ENCODE peak calls at places on chromosomes 11 and 22, in ten cellular contexts. W, V, Y, B, F, C, L, Q, E and Z are unnamed samples.

GRCh38 chr22:21444701-21445436 is 22.3 kb upstream of the TMEM191C start:
- DNase-seq in W (peak), V (peak), Y (peak), B (no peak), F (no peak), C (no peak), L (no peak), Q (no peak), E (peak), Z (no peak)

GRCh38 chr11:3180869-3181268 is 15.8 kb upstream of the OSBPL5 start:
- DNase-seq in W (peak), V (no peak), Y (peak), B (no peak), F (no peak), C (no peak), L (no peak), Q (no peak), E (peak), Z (no peak)

GRCh38 chr11:59283825-59284772 is 71.4 kb upstream of the MPEG1 start:
- DNase-seq in W (no peak), V (peak), Y (no peak), B (peak), F (peak), C (peak), L (peak), Q (peak), E (no peak), Z (peak)

GRCh38 chr11:64045700-64046099 is 10.0 kb downstream of the FLRT1 start:
- DNase-seq in W (no peak), V (no peak), Y (no peak), B (no peak), F (no peak), C (no peak), L (no peak), Q (no peak), E (no peak), Z (no peak)

GRCh38 chr11:73234403-73235181 is 16.5 kb downstream of the P2RY2 start:
- DNase-seq in W (peak), V (no peak), Y (peak), B (peak), F (no peak), C (no peak), L (no peak), Q (no peak), E (peak), Z (no peak)

GRCh38 chr22:22085702-22086500 is 103.3 kb upstream of the TOP3B start:
- DNase-seq in W (no peak), V (no peak), Y (no peak), B (no peak), F (no peak), C (no peak), L (no peak), Q (peak), E (no peak), Z (peak)

GRCh38 chr11:10331548-10332289 is 26.8 kb downstream of the ADM start:
- DNase-seq in W (no peak), V (no peak), Y (no peak), B (no peak), F (no peak), C (no peak), L (no peak), Q (no peak), E (no peak), Z (peak)

GRCh38 chr11:109062445-109062844 is 359.5 kb upstream of the C11orf87 start:
- DNase-seq in W (no peak), V (no peak), Y (no peak), B (no peak), F (no peak), C (no peak), L (no peak), Q (no peak), E (no peak), Z (no peak)

GRCh38 chr11:11211186-11211585 is 141.9 kb downstream of the CSNK2A3 start:
- DNase-seq in W (no peak), V (no peak), Y (no peak), B (no peak), F (no peak), C (peak), L (no peak), Q (no peak), E (no peak), Z (peak)

GRCh38 chr22:24089951-24090350 is 78.8 kb downstream of the CABIN1 start:
- DNase-seq in W (peak), V (no peak), Y (peak), B (no peak), F (no peak), C (no peak), L (no peak), Q (no peak), E (peak), Z (no peak)

GRCh38 chr22:43000441-43001175 is 14.3 kb downstream of the PACSIN2 start:
- DNase-seq in W (peak), V (no peak), Y (no peak), B (no peak), F (no peak), C (no peak), L (no peak), Q (no peak), E (no peak), Z (no peak)

GRCh38 chr11:124950606-124951330 is 3.2 kb upstream of the CCDC15 start:
- DNase-seq in W (no peak), V (no peak), Y (no peak), B (no peak), F (no peak), C (no peak), L (no peak), Q (no peak), E (no peak), Z (no peak)

GRCh38 chr22:30195245-30196140 is 51.1 kb downstream of the LIF start:
- DNase-seq in W (no peak), V (no peak), Y (no peak), B (no peak), F (no peak), C (peak), L (peak), Q (no peak), E (no peak), Z (no peak)

GRCh38 chr11:83908457-83908856 is 622.3 kb upstream of the CCDC90B start:
- DNase-seq in W (no peak), V (no peak), Y (no peak), B (no peak), F (no peak), C (no peak), L (no peak), Q (no peak), E (no peak), Z (no peak)

GRCh38 chr22:29907753-29908515 is 25.0 kb downstream of the MTMR3 start:
- DNase-seq in W (peak), V (peak), Y (no peak), B (peak), F (peak), C (peak), L (peak), Q (peak), E (peak), Z (no peak)

GRCh38 chr11:127816959-127817358 is 770.4 kb downstream of the ETS1 start:
- DNase-seq in W (no peak), V (no peak), Y (no peak), B (no peak), F (no peak), C (no peak), L (no peak), Q (no peak), E (no peak), Z (no peak)

GRCh38 chr11:118334746-118335145 is 7.8 kb downstream of the CD3D start:
- DNase-seq in W (no peak), V (no peak), Y (no peak), B (no peak), F (no peak), C (no peak), L (no peak), Q (no peak), E (no peak), Z (no peak)

DNA sequence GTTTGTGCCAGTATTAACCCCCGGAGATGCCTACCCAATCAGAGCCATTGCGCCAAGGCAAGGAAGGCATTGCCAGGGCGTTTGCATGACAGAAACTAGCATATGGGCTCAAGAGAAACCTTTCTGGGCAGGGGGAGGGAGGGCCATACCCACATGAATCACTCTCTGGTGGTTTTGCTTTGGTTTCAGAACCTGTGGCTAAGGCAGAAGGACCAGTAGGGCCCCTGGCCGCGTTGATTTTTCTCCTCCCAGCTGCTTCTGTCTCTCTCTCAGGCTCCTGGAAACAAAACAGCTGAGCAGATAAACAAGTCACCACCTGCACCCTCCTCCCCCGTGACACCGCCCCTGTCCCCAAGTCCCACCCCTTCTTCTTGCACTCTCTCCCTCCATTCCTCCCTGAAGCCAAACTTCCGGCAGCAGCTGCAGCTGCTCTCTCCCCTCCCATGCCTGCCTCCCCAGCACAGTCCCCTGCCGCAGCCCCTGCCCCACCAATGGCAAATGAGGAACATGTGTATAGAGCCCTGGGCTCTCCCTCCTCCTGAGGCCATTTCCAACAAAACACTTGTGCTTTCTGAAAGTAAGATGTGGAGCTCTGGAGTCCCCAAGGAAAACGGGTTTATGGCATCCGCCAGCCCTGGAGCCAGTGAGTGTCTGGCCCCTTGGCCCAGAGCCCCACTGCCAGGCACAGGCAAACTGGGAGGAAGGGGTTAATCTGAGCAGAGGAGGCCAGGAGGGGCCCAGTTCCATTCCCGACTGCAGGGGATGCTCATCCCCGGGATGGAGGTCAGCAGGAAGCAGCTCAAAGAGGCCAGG is 39.0 kb upstream of the ADA2 start:
- DNase-seq in W (peak), V (peak), Y (peak), B (peak), F (no peak), C (peak), L (no peak), Q (no peak), E (no peak), Z (no peak)
- TF ChIP-seq POLR2A in W (no peak), V (no peak), Y (no peak), B (no peak), F (no peak), C (no peak), L (no peak), Q (no peak), E (no peak), Z (no peak)

GRCh38 chr11:68842427-68843051 is 823 bp upstream of the CPT1A start:
- DNase-seq in W (no peak), V (no peak), Y (peak), B (no peak), F (no peak), C (no peak), L (no peak), Q (no peak), E (peak), Z (no peak)

GRCh38 chr11:68841718-68842426 is at the start of gene CPT1A:
- DNase-seq in W (peak), V (peak), Y (peak), B (peak), F (peak), C (peak), L (peak), Q (no peak), E (peak), Z (no peak)

GRCh38 chr11:68843703-68844312 is 2.1 kb upstream of the CPT1A start:
- DNase-seq in W (peak), V (peak), Y (peak), B (peak), F (no peak), C (peak), L (no peak), Q (peak), E (peak), Z (no peak)

GRCh38 chr11:68844376-68844775 is 2.7 kb upstream of the CPT1A start:
- DNase-seq in W (no peak), V (no peak), Y (no peak), B (no peak), F (no peak), C (no peak), L (no peak), Q (no peak), E (no peak), Z (no peak)

DNA sequence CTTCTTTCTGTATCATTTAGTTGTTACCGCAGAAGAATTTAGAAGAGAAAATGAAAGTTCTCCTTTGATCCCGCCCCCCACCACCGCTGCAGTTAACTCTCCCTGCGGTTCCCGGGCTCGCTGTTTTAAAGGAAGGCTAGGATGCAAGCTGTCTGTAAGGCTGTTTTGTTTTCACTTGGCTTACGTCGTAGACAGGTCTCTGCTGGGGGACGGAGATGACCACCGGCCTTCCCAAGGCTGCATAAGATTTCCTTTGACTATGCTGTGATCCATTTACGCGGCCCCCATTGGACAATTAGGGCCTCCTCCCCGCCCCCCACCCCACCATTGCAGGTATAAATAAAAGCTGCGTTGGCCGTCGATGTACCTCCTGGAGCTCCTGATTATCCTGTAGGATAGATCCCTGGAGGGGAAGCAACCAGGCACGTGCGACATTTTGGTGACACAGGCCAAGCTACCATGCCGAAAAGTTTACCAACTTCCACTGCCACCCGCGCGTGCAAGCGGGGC is 1.4 kb upstream of the CPT1A start:
- DNase-seq in W (no peak), V (peak), Y (peak), B (peak), F (no peak), C (no peak), L (peak), Q (no peak), E (no peak), Z (no peak)
- H3K4me3 ChIP-seq in W (peak), V (peak), Y (peak), B (no peak), F (no peak), C (peak), L (peak), Q (no peak), E (peak), Z (peak)

DNA sequence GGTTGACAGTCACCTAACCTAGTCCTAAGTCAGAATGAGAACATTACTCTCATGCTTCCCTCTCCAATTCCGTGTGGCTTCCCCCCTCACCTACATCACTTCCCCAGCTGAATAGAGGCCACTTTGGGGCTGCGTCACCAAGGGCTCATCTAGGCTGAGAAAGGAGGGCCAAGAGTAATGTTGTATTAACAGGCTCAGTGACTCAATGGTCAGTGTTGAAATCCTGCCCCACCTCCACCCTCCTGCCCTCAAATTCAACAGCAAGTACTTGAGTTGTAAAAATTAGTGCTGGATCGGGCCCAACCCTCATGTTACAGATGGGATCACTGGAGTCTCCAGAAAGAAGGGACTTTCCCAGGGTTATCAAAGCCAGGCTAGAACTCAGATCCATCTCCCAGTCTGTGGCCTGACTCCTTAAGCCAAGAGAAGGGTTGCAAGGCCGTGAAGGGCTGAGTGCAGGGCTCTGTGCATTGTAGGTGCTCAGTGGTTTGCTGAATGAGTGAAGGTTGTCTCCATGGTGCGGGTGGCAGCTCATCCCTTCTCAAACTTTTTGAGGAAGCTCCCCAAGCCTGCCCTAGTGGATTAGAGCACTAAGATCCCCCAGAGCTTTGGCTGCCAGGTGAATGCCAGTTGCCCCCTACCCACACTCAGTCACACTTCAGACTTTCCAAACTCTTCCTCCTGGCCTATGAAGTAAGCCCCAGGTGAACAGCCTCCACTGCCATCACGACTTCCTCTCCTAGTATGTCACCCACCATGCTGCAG is 3.2 kb downstream of the DGAT2 start:
- DNase-seq in W (peak), V (peak), Y (peak), B (peak), F (no peak), C (no peak), L (no peak), Q (no peak), E (no peak), Z (no peak)
- TF ChIP-seq POLR2AphosphoS5 in W (no peak), V (no peak), Y (no peak), B (no peak), F (no peak), C (no peak), L (no peak), Q (no peak), E (no peak), Z (no peak)

GRCh38 chr11:97893612-97894011 is 1127.1 kb upstream of the CNTN5 start:
- DNase-seq in W (no peak), V (no peak), Y (no peak), B (no peak), F (no peak), C (no peak), L (no peak), Q (no peak), E (no peak), Z (no peak)
- TF ChIP-seq POLR2A in W (no peak), V (no peak), Y (no peak), B (no peak), F (no peak), C (no peak), L (no peak), Q (no peak), E (no peak), Z (no peak)

GRCh38 chr11:111452817-111453607 is 59.2 kb downstream of the BTG4 start:
- DNase-seq in W (no peak), V (no peak), Y (no peak), B (no peak), F (no peak), C (no peak), L (no peak), Q (no peak), E (no peak), Z (no peak)

GRCh38 chr11:111456859-111457730 is 55.1 kb downstream of the BTG4 start:
- DNase-seq in W (no peak), V (no peak), Y (no peak), B (no peak), F (no peak), C (no peak), L (no peak), Q (no peak), E (no peak), Z (peak)

GRCh38 chr11:111456086-111456858 is 55.9 kb downstream of the BTG4 start:
- DNase-seq in W (no peak), V (no peak), Y (no peak), B (no peak), F (no peak), C (no peak), L (no peak), Q (no peak), E (no peak), Z (peak)

GRCh38 chr11:111455291-111456085 is 56.7 kb downstream of the BTG4 start:
- DNase-seq in W (no peak), V (no peak), Y (no peak), B (no peak), F (no peak), C (no peak), L (no peak), Q (no peak), E (no peak), Z (peak)

DNA sequence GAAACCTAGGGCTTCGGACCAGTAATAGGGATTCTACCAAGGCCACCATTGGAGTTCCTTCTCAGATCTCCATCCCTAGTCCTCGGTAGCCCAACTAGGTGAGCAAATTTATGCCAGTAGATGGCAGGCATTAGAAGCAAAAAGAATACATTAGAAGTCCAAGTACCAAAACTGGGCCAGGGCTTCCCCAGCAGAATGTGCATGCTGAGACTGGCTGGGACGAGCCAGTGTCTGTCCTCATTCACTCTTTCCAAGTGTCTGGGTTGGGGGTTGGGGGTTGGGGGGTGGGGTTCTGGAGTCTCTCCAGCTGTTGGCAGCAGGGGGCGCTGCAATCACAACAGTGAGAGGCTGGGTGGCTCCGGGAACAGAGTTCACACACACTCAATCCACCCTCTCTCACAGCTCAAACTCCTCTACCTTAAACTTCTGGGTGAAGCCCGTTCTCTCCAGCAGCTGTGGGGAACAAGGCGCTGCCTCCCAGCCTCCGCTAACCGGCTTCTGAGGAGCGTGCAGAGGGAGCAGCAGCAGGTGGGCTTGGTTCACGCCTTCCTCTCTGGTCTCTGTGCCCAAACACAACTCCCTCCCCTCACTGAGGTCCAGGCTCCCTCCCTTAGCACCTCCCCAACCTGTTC is 57.5 kb downstream of the BTG4 start:
- DNase-seq in W (no peak), V (no peak), Y (no peak), B (peak), F (peak), C (peak), L (peak), Q (no peak), E (no peak), Z (no peak)
- H3K4me3 ChIP-seq in W (no peak), V (no peak), Y (no peak), B (no peak), F (no peak), C (no peak), L (no peak), Q (no peak), E (no peak), Z (no peak)

GRCh38 chr11:69651834-69652620 is 11.1 kb downstream of the CCND1 start:
- DNase-seq in W (no peak), V (no peak), Y (peak), B (no peak), F (no peak), C (no peak), L (no peak), Q (no peak), E (no peak), Z (no peak)
- TF ChIP-seq POLR2AphosphoS5 in W (no peak), V (no peak), Y (no peak), B (no peak), F (no peak), C (no peak), L (peak), Q (peak), E (no peak), Z (no peak)